ENCODE peak calls at places on chromosomes 4 and X, in ten cellular contexts. Y, B, Z, W, J, F, M, Q, I and L are unnamed samples.

GRCh38 chr4:149498246-149498645 is 317.4 kb downstream of the IQCM start:
- DNase-seq in Y (no peak), B (no peak), Z (no peak), W (no peak), J (no peak), F (no peak), M (no peak), Q (no peak), I (no peak), L (no peak)

GRCh38 chr4:2487632-2488031 is 18.7 kb downstream of the RNF4 start:
- DNase-seq in Y (no peak), B (no peak), Z (no peak), W (no peak), J (no peak), F (no peak), M (no peak), Q (no peak), I (no peak), L (no peak)

GRCh38 chrX:7107968-7108480 is 39.5 kb upstream of the STS start:
- DNase-seq in Y (no peak), B (no peak), Z (no peak), W (no peak), J (no peak), F (no peak), M (no peak), Q (no peak), I (no peak), L (no peak)

GRCh38 chr4:110008540-110008939 is 95.9 kb downstream of the EGF start:
- DNase-seq in Y (no peak), B (no peak), Z (no peak), W (no peak), J (no peak), F (no peak), M (no peak), Q (no peak), I (no peak), L (no peak)

GRCh38 chrX:125132274-125132673 is 187.4 kb upstream of the TEX13C start:
- DNase-seq in Y (peak), B (no peak), Z (no peak), W (no peak), J (peak), F (no peak), M (no peak), Q (no peak), I (no peak), L (no peak)

GRCh38 chrX:21766101-21766500 is 8.2 kb upstream of the SMPX start:
- DNase-seq in Y (no peak), B (no peak), Z (no peak), W (no peak), J (no peak), F (no peak), M (no peak), Q (no peak), I (no peak), L (no peak)

GRCh38 chrX:25144043-25144940 is 128.5 kb upstream of the ARX start:
- DNase-seq in Y (peak), B (peak), Z (peak), W (peak), J (peak), F (peak), M (peak), Q (peak), I (peak), L (no peak)

GRCh38 chr4:722851-723360 is 17.3 kb downstream of the PCGF3 start:
- DNase-seq in Y (no peak), B (no peak), Z (no peak), W (no peak), J (no peak), F (no peak), M (no peak), Q (no peak), I (no peak), L (no peak)

GRCh38 chr4:152690706-152691651 is 11.2 kb upstream of the TMEM154 start:
- DNase-seq in Y (no peak), B (no peak), Z (no peak), W (no peak), J (no peak), F (no peak), M (no peak), Q (no peak), I (no peak), L (no peak)

GRCh38 chr4:110154586-110154985 is 43.8 kb downstream of the ELOVL6 start:
- DNase-seq in Y (no peak), B (no peak), Z (no peak), W (no peak), J (no peak), F (no peak), M (no peak), Q (no peak), I (no peak), L (no peak)

GRCh38 chr4:7189066-7189465 is 3.3 kb upstream of the SORCS2 start:
- DNase-seq in Y (no peak), B (no peak), Z (no peak), W (peak), J (no peak), F (no peak), M (no peak), Q (no peak), I (no peak), L (no peak)

GRCh38 chrX:151753313-151754041 is 18.9 kb downstream of the CNGA2 start:
- DNase-seq in Y (no peak), B (peak), Z (peak), W (peak), J (peak), F (peak), M (peak), Q (no peak), I (peak), L (no peak)

GRCh38 chr4:144575181-144575580 is 70.8 kb upstream of the HHIP start:
- DNase-seq in Y (no peak), B (no peak), Z (no peak), W (no peak), J (peak), F (no peak), M (no peak), Q (no peak), I (peak), L (no peak)

GRCh38 chrX:43631841-43632240 is 24.3 kb upstream of the MAOA start:
- DNase-seq in Y (no peak), B (no peak), Z (no peak), W (no peak), J (no peak), F (no peak), M (no peak), Q (no peak), I (peak), L (no peak)

GRCh38 chr4:177356921-177357320 is 47.2 kb downstream of the NEIL3 start:
- DNase-seq in Y (no peak), B (no peak), Z (no peak), W (no peak), J (no peak), F (no peak), M (no peak), Q (no peak), I (no peak), L (no peak)

DNA sequence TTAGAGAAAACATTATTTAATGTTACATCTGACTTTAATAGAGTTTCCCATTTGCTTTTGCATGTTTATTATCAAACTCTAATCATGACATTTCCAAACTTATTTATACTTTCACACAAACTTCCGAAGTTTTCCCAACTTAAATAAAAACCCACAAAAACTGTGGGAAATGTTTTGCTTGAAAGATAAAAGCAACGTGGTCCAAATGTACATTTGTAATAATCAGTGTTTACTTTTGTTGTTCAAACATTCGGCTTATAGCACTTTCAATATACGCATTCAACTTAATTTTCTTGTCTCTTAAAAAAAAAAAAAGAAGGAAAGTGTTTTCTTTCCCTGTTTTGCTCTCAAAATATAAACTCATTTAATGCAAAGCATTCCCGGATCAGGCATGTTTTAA is 51.0 kb downstream of the STX18 start:
- DNase-seq in Y (no peak), B (no peak), Z (no peak), W (no peak), J (no peak), F (no peak), M (no peak), Q (no peak), I (no peak), L (no peak)
- H3K4me3 ChIP-seq in Y (peak), B (no peak), Z (no peak), W (no peak), J (no peak), F (no peak), M (no peak), Q (no peak), I (no peak), L (no peak)

DNA sequence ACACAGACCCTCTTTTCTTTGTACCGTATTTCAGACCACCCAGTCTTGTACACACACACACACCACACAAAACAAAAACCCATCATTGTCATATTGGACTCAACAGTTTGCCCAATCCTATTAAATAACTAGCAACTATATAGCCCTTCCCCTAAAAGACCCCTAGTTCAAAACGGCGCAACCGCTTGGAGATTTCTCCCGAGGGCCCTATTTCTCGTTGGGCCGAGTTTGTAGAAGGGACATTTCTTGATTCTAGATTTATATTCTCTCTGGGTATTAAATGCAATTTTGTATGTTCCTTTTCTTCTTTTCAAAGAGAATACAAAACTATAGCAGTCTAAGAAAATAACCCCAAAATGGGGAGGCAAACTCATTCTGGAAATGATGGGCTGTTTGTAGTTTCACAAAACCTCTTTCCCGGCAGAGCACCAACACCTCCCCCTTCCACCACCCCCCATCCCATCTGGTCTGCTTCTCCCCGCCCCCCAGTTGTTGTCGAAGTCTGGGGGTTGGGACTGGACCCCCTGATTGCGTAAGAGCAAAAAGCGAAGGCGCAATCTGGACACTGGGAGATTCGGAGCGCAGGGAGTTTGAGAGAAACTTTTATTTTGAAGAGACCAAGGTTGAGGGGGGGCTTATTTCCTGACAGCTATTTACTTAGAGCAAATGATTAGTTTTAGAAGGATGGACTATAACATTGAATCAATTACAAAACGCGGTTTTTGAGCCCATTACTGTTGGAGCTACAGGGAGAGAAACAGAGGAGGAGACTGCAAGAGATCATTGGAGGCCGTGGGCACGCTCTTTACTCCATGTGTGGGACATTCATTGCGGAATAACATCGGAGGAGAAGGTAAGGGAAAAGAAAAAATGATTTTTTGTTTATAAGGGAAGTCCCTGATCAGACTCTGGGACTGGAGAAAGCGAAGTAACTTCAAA is at the start of gene PDGFRA:
- DNase-seq in Y (no peak), B (peak), Z (peak), W (peak), J (no peak), F (peak), M (no peak), Q (no peak), I (peak), L (no peak)
- H3K4me3 ChIP-seq in Y (no peak), B (peak), Z (peak), W (peak), J (peak), F (no peak), M (peak), Q (no peak), I (peak), L (peak)

DNA sequence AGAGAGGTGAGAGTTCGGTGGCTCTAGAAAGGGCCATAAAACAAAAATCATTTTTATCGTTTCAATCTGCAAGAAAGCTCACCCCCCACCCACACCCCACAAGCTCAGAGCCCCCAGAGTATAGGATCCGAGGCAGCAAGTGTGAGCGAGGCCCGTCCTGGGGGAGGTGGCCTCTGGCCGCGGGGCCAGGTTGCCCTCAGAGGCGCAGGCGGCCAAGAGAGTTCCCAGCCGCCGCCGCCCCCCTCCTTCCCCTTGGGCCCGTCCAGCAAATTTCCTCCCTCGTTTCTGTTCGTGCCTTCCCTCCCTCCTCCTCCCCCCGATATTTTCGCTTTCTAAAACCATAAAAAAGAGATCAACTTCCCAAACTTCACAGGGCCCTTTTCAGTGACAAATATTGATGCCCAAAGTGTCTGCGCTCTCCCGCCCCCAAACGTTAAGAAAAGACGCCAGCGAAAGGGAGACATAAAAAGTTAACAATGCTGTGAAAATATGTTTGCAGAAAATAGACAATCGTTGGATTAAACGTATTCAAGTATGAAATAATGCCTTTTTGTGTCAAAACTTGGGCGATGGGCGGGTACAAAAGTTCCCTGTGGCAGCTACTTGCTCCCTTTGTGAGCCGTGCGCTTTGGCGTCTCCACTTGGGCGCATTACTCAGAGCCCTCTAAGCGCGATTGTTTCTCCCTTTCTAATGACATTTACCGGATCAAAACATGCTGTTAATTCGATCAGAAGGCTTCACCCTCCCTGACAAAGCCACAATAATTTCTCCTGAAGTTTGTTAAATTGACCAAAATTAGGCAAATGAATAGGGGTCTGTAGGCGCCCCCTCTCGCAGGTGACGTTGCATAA is 1.1 kb upstream of the HELT start:
- DNase-seq in Y (no peak), B (no peak), Z (no peak), W (peak), J (peak), F (no peak), M (no peak), Q (no peak), I (peak), L (no peak)
- H3K4me3 ChIP-seq in Y (no peak), B (no peak), Z (no peak), W (no peak), J (no peak), F (no peak), M (no peak), Q (no peak), I (no peak), L (no peak)

GRCh38 chrX:116240446-116240845 is 69.9 kb downstream of the AGTR2 start:
- DNase-seq in Y (no peak), B (no peak), Z (no peak), W (no peak), J (peak), F (peak), M (no peak), Q (no peak), I (no peak), L (no peak)
- H3K4me3 ChIP-seq in Y (no peak), B (no peak), Z (no peak), W (no peak), J (no peak), F (no peak), M (no peak), Q (no peak), I (no peak), L (no peak)

GRCh38 chr4:121156822-121157769 is 7.0 kb downstream of the TNIP3 start:
- DNase-seq in Y (no peak), B (peak), Z (no peak), W (peak), J (peak), F (peak), M (no peak), Q (peak), I (peak), L (no peak)
- H3K4me3 ChIP-seq in Y (no peak), B (peak), Z (peak), W (peak), J (peak), F (no peak), M (peak), Q (peak), I (peak), L (peak)

GRCh38 chr4:76420311-76420710 is 630 bp downstream of the CCDC158 start:
- DNase-seq in Y (no peak), B (no peak), Z (no peak), W (no peak), J (no peak), F (peak), M (no peak), Q (no peak), I (no peak), L (no peak)
- H3K4me3 ChIP-seq in Y (no peak), B (peak), Z (peak), W (no peak), J (no peak), F (no peak), M (peak), Q (no peak), I (no peak), L (no peak)